ENCODE peak calls at places on chromosome 20, in five cellular contexts. M, B, A, W and N are unnamed samples.

GRCh38 chr20:39429716-39430115 is 467.6 kb downstream of the DHX35 start:
- DNase-seq in M (no peak), B (no peak), W (no peak), A (peak; percentile 45), N (no peak)

GRCh38 chr20:31704225-31705119 is 18.2 kb downstream of the BCL2L1 start:
- DNase-seq in M (no peak), A (peak; percentile 97), B (no peak), W (peak; percentile 30), N (peak; percentile 51)

GRCh38 chr20:2093883-2094282 is 7.7 kb upstream of the STK35 start:
- DNase-seq in M (no peak), W (no peak), B (no peak), A (no peak), N (no peak)

GRCh38 chr20:14717124-14718004 is 380.0 kb upstream of the FLRT3 start:
- DNase-seq in W (no peak), A (peak; percentile 71), M (no peak), B (peak; percentile 56), N (no peak)

GRCh38 chr20:48787861-48788375 is 39.9 kb downstream of the PREX1 start:
- DNase-seq in A (no peak), B (peak; percentile 79), W (peak; percentile 36), M (no peak), N (peak; percentile 73)

GRCh38 chr20:36768768-36769430 is 4.7 kb downstream of the DSN1 start:
- DNase-seq in B (no peak), A (no peak), M (no peak), W (no peak), N (peak; percentile 37)

GRCh38 chr20:55684578-55684977 is 320.7 kb downstream of the CBLN4 start:
- DNase-seq in M (no peak), B (no peak), W (no peak), A (no peak), N (no peak)

GRCh38 chr20:57576942-57577550 is 16.1 kb downstream of the PCK1 start:
- DNase-seq in W (no peak), A (no peak), B (no peak), M (no peak), N (no peak)

GRCh38 chr20:3446779-3447178 is 24.0 kb upstream of the ATRN start:
- DNase-seq in W (peak; percentile 83), B (no peak), A (peak; percentile 31), M (no peak), N (no peak)

GRCh38 chr20:25464501-25465204 is 57.2 kb downstream of the GINS1 start:
- DNase-seq in M (peak; percentile 11), B (no peak), W (no peak), A (no peak), N (no peak)

GRCh38 chr20:60053125-60053812 is 95.0 kb downstream of the CDH26 start:
- DNase-seq in A (no peak), B (no peak), W (no peak), M (no peak), N (no peak)

GRCh38 chr20:36852187-36852586 is 23.8 kb upstream of the TLDC2 start:
- DNase-seq in M (no peak), B (peak; percentile 56), W (no peak), A (no peak), N (no peak)

GRCh38 chr20:37796733-37797132 is 102.9 kb downstream of the CTNNBL1 start:
- DNase-seq in M (no peak), W (no peak), B (no peak), A (no peak), N (no peak)

GRCh38 chr20:53735536-53736050 is 142.0 kb upstream of the ZNF217 start:
- DNase-seq in M (no peak), B (peak; percentile 37), A (no peak), W (peak; percentile 93), N (peak; percentile 91)

GRCh38 chr20:61349447-61350165 is 97.5 kb downstream of the CDH4 start:
- DNase-seq in W (no peak), M (no peak), B (no peak), A (no peak), N (no peak)

GRCh38 chr20:34037121-34037520 is 43.4 kb downstream of the RALY start:
- DNase-seq in A (no peak), M (no peak), W (no peak), B (no peak), N (peak; percentile 14)

GRCh38 chr20:59560588-59561227 is 43.6 kb upstream of the PHACTR3 start:
- DNase-seq in A (peak; percentile 13), M (no peak), W (peak; percentile 20), B (peak; percentile 23), N (peak; percentile 58)

GRCh38 chr20:11686900-11687543 is 230.7 kb upstream of the BTBD3 start:
- DNase-seq in W (no peak), M (no peak), A (peak; percentile 11), B (no peak), N (peak; percentile 7)

GRCh38 chr20:20019123-20019522 is 2.0 kb downstream of the NAA20 start:
- DNase-seq in A (no peak), M (no peak), W (no peak), B (no peak), N (no peak)

GRCh38 chr20:20017001-20017851 is at the start of gene NAA20:
- DNase-seq in M (peak; percentile 95), B (peak; percentile 96), A (peak; percentile 89), W (peak; percentile 96), N (peak; percentile 97)

GRCh38 chr20:20021835-20022234 is 4.7 kb downstream of the NAA20 start:
- DNase-seq in W (no peak), A (no peak), B (no peak), M (no peak), N (no peak)

GRCh38 chr20:20017852-20018245 is 687 bp downstream of the NAA20 start:
- DNase-seq in A (no peak), M (no peak), W (no peak), B (peak; percentile 21), N (no peak)

DNA sequence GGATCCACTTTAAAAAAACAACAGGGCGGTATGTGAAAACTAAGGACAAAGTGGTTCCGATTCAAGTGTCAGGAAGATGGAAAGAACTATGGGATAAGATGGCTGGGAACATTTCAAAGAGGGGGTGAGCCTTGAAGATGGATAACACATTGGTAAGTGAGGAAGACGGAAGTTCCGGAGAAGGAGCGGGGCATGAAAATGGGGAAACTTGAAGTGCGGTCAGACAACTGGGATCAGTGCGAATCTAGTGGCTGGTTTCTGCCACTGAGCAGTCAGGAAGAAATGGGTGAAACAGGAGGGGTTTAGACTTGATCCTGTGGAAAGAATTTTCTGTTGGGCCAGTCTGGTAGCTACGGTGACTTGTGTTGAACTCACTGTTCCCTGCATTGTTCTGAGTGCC is 1.2 kb downstream of the NAA20 start:
- DNase-seq in W (no peak), M (no peak), B (no peak), A (no peak), N (no peak)
- H3K4me3 ChIP-seq in W (no peak overlapping the region), M (no peak overlapping the region), B (peak overlapping the region; percentile 78), A (peak overlapping the region; percentile 97), N (peak overlapping the region; percentile 97)

DNA sequence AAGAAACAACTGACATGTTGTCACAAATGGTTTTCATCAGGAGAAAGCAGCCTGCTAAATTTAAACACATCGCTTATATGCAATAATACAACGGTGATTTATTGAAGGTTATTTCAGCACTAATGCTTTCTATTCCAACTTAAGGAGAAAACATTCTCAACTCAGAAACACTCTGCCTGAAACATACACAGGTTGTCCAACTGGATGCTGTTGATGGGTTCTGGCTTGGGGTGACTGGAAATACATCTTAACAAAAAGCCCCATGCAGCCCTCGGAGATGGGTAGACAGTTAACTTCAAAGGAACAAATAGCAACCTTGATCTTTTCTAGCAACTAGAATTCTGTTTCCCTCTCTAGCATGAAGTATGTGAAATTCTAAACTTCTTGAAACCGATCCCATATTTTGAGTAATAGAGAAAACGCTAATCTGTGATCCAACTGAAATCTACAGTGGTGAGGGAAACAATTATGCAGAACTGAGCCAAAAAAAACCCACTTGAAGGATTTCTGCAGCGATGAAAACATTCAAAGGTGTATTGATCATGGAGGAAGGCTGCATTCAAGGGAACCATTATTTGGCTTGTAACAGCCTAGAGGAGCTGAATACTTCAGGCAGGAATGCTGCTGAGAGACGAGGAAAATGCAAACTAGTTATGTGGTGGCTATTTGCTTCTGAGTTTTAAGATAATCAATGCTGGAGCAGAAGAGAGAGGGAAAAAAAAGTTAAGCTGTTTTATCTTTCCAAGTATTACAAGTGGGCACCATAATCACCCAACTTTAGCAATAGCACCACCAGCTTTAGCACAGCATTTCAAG is 6.9 kb downstream of the ZMYND8 start:
- DNase-seq in W (no peak), A (no peak), B (no peak), M (no peak), N (peak; percentile 77)
- H3K4me3 ChIP-seq in W (no peak overlapping the region), A (no peak overlapping the region), B (peak overlapping the region; percentile 67), M (no peak overlapping the region), N (peak overlapping the region; percentile 60)

GRCh38 chr20:834151-834747 is 734 bp downstream of the FAM110A start:
- DNase-seq in M (no peak), W (no peak), A (no peak), B (no peak), N (no peak)
- H3K4me3 ChIP-seq in M (peak overlapping the region; percentile 84), W (peak overlapping the region; percentile 68), A (peak overlapping the region; percentile 80), B (peak overlapping the region; percentile 96), N (peak overlapping the region; percentile 89)

GRCh38 chr20:64160118-64160517 is 4.1 kb upstream of the MYT1 start:
- DNase-seq in B (no peak), W (no peak), A (no peak), M (no peak), N (no peak)
- H3K4me3 ChIP-seq in B (no peak overlapping the region), W (no peak overlapping the region), A (no peak overlapping the region), M (no peak overlapping the region), N (no peak overlapping the region)

DNA sequence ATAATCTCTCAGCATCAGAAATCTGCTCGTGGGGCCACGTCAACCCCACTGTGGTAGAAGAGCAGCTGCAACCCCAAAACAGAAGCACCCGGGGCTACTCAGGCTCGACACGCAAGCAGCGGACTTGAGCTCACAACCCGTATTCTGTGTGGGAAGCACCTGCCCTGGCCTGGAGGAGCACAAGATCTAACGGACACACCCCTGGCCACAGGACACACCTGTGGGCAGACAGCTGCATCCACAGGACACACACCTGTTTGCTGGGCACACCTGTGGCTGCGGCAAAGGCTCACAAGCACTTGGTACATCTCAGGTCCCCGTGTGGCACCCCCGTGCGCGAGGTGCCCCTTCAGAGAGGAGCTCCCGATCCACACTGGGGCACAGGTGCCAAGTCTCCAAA is 36.5 kb downstream of the ZBTB46 start:
- DNase-seq in W (no peak), M (no peak), B (peak; percentile 16), A (no peak), N (no peak)
- H3K4me3 ChIP-seq in W (peak overlapping the region; percentile 15), M (no peak overlapping the region), B (no peak overlapping the region), A (no peak overlapping the region), N (no peak overlapping the region)

GRCh38 chr20:32808438-32808837 is 11.3 kb upstream of the MAPRE1 start:
- DNase-seq in B (no peak), M (no peak), A (no peak), W (no peak), N (no peak)
- H3K4me3 ChIP-seq in B (no peak overlapping the region), M (no peak overlapping the region), A (no peak overlapping the region), W (no peak overlapping the region), N (no peak overlapping the region)

GRCh38 chr20:50285376-50286173 is 94.9 kb downstream of the CEBPB start:
- DNase-seq in B (peak; percentile 80), M (no peak), A (no peak), W (no peak), N (peak; percentile 81)
- H3K4me3 ChIP-seq in B (no peak overlapping the region), M (no peak overlapping the region), A (no peak overlapping the region), W (no peak overlapping the region), N (peak overlapping the region; percentile 71)

DNA sequence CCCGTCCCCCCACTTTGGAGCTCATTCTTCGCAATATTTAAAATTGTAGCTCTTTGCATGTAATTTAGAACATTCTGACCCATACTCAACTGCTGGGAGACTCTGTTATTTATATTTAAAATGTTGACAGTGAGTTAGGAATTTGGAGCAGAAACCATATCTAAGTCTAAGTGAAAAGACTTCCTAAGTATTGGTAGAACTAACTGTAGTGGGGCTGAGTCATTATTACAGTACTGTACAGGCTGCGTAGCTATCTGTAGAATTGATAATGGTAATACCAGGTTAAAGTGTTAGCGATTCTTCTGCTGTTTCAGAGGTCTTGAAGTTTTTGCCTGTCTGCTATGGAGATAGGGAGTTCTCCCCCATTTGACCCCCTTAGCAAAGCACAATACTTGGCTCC is 3.6 kb downstream of the TOP1 start:
- DNase-seq in W (no peak), A (no peak), B (no peak), M (no peak), N (no peak)
- H3K4me3 ChIP-seq in W (no peak overlapping the region), A (peak overlapping the region; percentile 95), B (no peak overlapping the region), M (no peak overlapping the region), N (no peak overlapping the region)